ENCODE peak calls at places on chromosome 2, in nine cellular contexts. Q is suprapubic skin, D is Peyer's patch, I is adrenal gland, G is aorta, V is AG10803, R is fibroblast of pulmonary artery, M is skeletal muscle cell, P is IMR-90. X is an unnamed sample.

GRCh38 chr2:197209274-197209673 is 101.3 kb downstream of the ANKRD44 start:
- DNase-seq in I (no peak), D (no peak), M (no peak), G (no peak), R (no peak), P (no peak), V (no peak), Q (no peak), X (no peak)

GRCh38 chr2:197279997-197280756 is 30.4 kb downstream of the ANKRD44 start:
- DNase-seq in V (peak), R (peak), G (no peak), I (no peak), Q (no peak), P (peak), M (no peak), D (no peak), X (peak)

GRCh38 chr2:1972948-1973347 is 228.6 kb upstream of the PXDN start:
- DNase-seq in I (no peak), Q (no peak), D (no peak), R (peak), P (no peak), G (no peak), V (peak), M (no peak), X (no peak)

GRCh38 chr2:109466674-109467575 is 146.8 kb downstream of the SEPTIN10 start:
- DNase-seq in G (peak), D (peak), P (peak), I (no peak), Q (peak), M (no peak), R (peak), V (peak), X (peak)

GRCh38 chr2:234710587-234710986 is 213.7 kb upstream of the ARL4C start:
- DNase-seq in G (no peak), R (no peak), I (no peak), D (no peak), Q (no peak), P (no peak), V (peak), M (no peak), X (no peak)

GRCh38 chr2:126655500-126656310 is at the start of gene GYPC:
- DNase-seq in I (peak), Q (peak), M (peak), G (peak), P (peak), R (peak), V (peak), D (no peak), X (peak)

GRCh38 chr2:238908960-238909951 is 61.4 kb downstream of the TWIST2 start:
- DNase-seq in G (no peak), Q (peak), M (peak), P (peak), V (peak), D (peak), R (peak), I (no peak), X (peak)

GRCh38 chr2:46328316-46328715 is 31.1 kb downstream of the EPAS1 start:
- DNase-seq in D (no peak), Q (no peak), P (no peak), G (no peak), R (no peak), I (no peak), M (no peak), V (no peak), X (no peak)

GRCh38 chr2:128380061-128380889 is 61.6 kb upstream of the HS6ST1 start:
- DNase-seq in P (no peak), G (peak), Q (peak), R (no peak), V (no peak), M (no peak), D (no peak), I (peak), X (no peak)

GRCh38 chr2:60838481-60838880 is 42.9 kb upstream of the REL start:
- DNase-seq in M (no peak), Q (no peak), D (no peak), P (no peak), R (peak), I (no peak), V (no peak), G (no peak), X (no peak)

GRCh38 chr2:169464508-169465386 is 14.5 kb upstream of the BBS5 start:
- DNase-seq in P (no peak), R (no peak), Q (no peak), I (no peak), M (no peak), G (no peak), V (no peak), D (no peak), X (peak)

GRCh38 chr2:127697482-127698180 is 3.7 kb upstream of the SFT2D3 start:
- DNase-seq in M (no peak), Q (no peak), V (no peak), I (no peak), R (no peak), P (no peak), G (no peak), D (no peak), X (no peak)

GRCh38 chr2:46954951-46955571 is 39.5 kb upstream of the MCFD2 start:
- DNase-seq in G (peak), M (peak), D (peak), P (peak), I (peak), V (peak), Q (no peak), R (peak), X (peak)

GRCh38 chr2:40043191-40043590 is 264.1 kb upstream of the THUMPD2 start:
- DNase-seq in V (peak), Q (no peak), R (peak), G (no peak), I (no peak), M (peak), D (no peak), P (peak), X (peak)

GRCh38 chr2:6927186-6927585 is 10.0 kb downstream of the RNF144A start:
- DNase-seq in M (no peak), Q (peak), R (no peak), I (peak), G (no peak), D (no peak), P (no peak), V (no peak), X (no peak)

GRCh38 chr2:84959045-84959493 is 11.9 kb upstream of the KCMF1 start:
- DNase-seq in G (no peak), P (peak), Q (no peak), R (peak), I (no peak), M (peak), V (peak), D (no peak), X (peak)
- H3K4me3 ChIP-seq in G (no peak), P (no peak), Q (no peak), R (no peak), I (no peak), M (no peak), V (no peak), D (no peak), X (no peak)

DNA sequence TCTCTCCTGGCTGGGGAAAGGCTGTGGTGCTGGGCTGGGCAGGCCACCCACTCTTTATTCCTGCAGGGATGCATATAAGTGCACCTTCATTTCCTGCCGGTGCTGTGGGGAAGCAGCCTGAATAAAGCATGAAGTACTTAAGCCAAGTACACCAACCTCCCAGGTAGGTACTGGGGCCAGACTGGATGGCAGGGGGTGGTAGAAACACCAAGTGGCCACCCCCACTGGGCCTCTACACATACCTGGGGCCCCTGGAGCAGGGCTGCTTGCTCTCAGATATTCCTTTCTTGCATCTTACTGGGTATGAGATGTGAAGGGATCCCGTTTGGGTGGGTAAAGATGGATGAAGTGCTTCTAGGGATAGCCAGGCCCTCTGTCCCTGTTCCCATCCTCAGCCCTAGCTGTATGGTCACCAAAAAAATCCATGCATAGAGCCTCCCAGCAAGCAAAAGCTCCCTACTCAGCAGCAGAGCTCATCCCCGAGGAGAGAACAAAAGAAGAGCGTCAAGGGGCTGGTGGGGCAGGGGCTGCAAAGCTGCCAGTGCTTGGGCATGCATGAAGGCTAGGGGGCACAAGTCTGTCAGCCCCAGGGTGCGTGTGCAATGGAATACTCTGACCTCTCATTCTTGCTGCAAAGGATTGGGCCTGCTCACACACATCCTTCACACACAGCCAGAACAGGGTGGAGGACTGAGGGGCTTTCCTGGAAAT is 22.0 kb downstream of the CCT7 start:
- DNase-seq in I (no peak), M (no peak), Q (no peak), R (no peak), V (no peak), P (no peak), G (no peak), D (no peak), X (no peak)
- H3K4me3 ChIP-seq in I (no peak), M (no peak), Q (no peak), R (no peak), V (no peak), P (no peak), G (no peak), D (no peak), X (no peak)

GRCh38 chr2:225036431-225036830 is 5.8 kb downstream of the DOCK10 start:
- DNase-seq in G (no peak), I (no peak), M (no peak), R (no peak), D (no peak), Q (no peak), P (no peak), V (no peak), X (no peak)

GRCh38 chr2:225040862-225041209 is 1.4 kb downstream of the DOCK10 start:
- DNase-seq in D (peak), R (no peak), V (peak), P (peak), I (peak), G (no peak), Q (no peak), M (no peak), X (peak)

GRCh38 chr2:225037374-225038075 is 4.7 kb downstream of the DOCK10 start:
- DNase-seq in Q (no peak), D (no peak), P (peak), V (peak), G (no peak), I (no peak), M (peak), R (no peak), X (peak)

GRCh38 chr2:225041210-225041870 is 928 bp downstream of the DOCK10 start:
- DNase-seq in D (peak), R (peak), G (peak), P (peak), I (peak), M (no peak), Q (no peak), V (peak), X (peak)

DNA sequence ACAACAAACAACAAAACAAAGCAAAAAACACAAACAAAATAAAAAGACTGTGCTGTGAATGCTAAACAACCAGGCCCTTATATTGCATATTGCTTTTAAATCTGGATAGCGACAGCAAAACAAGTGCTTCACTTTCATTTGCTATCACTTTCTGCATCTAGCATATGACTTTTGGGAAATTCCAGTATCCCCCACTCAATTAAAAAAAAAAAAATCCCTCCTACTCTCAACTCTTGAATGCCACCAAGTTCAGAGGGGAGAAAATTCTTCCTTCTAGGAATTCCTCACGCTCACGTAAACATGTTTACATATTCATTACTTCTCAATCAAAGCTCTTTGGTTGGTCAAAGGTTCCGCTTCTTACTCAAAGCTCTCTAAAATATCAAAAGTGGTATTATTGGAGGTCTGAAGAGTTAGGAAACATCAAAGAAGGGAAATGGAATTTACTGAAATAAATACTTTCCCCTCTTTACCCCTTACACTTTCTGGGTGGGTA is 4.1 kb downstream of the DOCK10 start:
- DNase-seq in D (no peak), Q (no peak), R (no peak), I (no peak), V (no peak), P (no peak), M (no peak), G (no peak), X (no peak)
- H3K4me3 ChIP-seq in D (no peak), Q (no peak), R (no peak), I (no peak), V (no peak), P (no peak), M (no peak), G (no peak), X (no peak)

DNA sequence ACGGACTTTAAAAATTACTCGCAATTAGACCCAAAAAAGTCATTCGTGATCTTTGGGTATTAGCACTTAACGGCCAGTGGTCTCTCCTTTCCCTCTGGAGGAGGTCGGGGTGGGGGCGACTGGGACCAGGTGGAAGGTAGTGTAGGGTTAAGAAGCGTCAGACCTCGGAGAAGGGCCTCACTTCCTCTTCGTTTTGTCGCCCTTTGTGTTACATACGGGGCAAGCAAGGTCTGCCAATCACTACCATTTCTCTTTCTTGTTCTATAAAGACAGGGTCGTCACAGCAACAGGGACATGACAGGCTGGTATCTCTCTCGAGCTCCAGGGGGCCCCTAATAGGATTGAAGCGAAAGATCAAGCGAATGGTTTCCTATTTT is 136.6 kb downstream of the INSIG2 start:
- DNase-seq in R (no peak), M (no peak), Q (no peak), G (no peak), P (no peak), V (no peak), I (no peak), D (no peak), X (no peak)
- H3K4me3 ChIP-seq in R (no peak), M (no peak), Q (peak), G (no peak), P (no peak), V (no peak), I (no peak), D (peak), X (peak)

GRCh38 chr2:144511222-144511855 is 8.6 kb downstream of the ZEB2 start:
- DNase-seq in V (no peak), I (no peak), D (no peak), R (no peak), P (no peak), G (no peak), M (no peak), Q (no peak), X (no peak)

GRCh38 chr2:144511945-144512344 is 8.0 kb downstream of the ZEB2 start:
- DNase-seq in M (no peak), G (no peak), I (no peak), Q (no peak), V (no peak), R (no peak), D (no peak), P (no peak), X (no peak)

GRCh38 chr2:144513388-144514100 is 6.4 kb downstream of the ZEB2 start:
- DNase-seq in Q (no peak), V (peak), P (peak), R (peak), M (no peak), I (peak), G (no peak), D (no peak), X (no peak)

GRCh38 chr2:144514731-144515424 is 5.0 kb downstream of the ZEB2 start:
- DNase-seq in V (no peak), M (no peak), Q (no peak), R (no peak), G (no peak), D (no peak), P (no peak), I (peak), X (no peak)

DNA sequence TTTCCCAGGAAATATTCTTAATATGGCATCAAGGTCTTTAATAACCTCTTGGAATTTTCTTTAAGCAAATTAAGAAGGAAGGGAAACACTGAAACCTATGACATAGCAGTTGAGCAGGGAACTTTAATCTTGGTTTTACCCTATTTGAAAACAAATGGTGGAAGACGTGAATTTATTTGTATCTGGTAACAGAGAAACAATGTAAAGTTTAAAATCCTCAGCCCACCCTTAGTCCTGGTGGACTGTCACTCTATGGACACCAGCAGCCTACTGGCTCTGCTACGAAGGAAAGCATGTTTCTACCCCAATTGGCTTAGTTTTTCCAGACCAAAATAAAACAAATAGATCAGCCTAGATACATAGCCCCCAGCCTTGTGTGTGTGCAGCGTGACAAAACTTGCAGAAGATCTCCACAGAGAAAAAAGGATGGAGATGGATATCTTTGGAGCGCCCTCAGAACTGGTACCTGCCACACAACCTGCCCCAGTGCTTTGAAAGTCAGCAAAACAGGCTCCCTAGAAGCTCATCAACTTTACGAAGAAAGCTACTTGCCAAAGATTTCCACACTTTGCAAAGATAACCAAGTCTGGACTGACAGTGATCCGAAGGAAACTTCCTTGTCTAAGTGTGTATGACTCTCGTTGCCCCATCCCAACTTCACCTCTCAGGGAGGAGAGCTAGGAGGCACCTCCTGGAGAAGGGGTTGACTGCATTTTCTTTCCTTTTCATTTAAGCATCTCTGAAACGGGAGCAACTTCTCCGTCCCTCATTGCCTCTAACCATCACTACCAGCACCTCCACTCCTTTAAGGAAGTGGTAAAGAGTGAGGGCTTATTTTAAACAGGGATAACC is 7.3 kb downstream of the ZEB2 start:
- DNase-seq in V (no peak), G (no peak), R (no peak), Q (no peak), I (no peak), P (no peak), D (no peak), M (no peak), X (no peak)
- H3K4me3 ChIP-seq in V (peak), G (peak), R (peak), Q (peak), I (peak), P (no peak), D (no peak), M (peak), X (peak)

GRCh38 chr2:157264099-157264498 is 6.6 kb downstream of the GALNT5 start:
- DNase-seq in Q (no peak), D (no peak), P (peak), V (peak), I (no peak), M (no peak), R (peak), G (no peak), X (peak)
- H3K4me3 ChIP-seq in Q (no peak), D (no peak), P (peak), V (peak), I (no peak), M (no peak), R (no peak), G (no peak), X (peak)